ENCODE peak calls at places on chromosomes 16 and 17, in five cellular contexts. One of them, this sample, is unnamed.

GRCh38 chr17:4116516-4116915 is 26.3 kb downstream of the ZZEF1 start:
- DNase-seq in nucleus accumbens: no peak
- DNase-seq in stimulated activated CD8-positive, alpha-beta memory T cell treated with anti-CD3 and anti-CD28 coated beads, Interleukin-15, amount 100 ng/mL, for 1 hour: no peak
- DNase-seq in HCT116: no peak
- DNase-seq in epithelial cell of esophagus: no peak
- DNase-seq in this sample: no peak

GRCh38 chr17:57898487-57899311 is 48.9 kb upstream of the MRPS23 start:
- DNase-seq in epithelial cell of esophagus: no peak
- DNase-seq in stimulated activated CD8-positive, alpha-beta memory T cell treated with anti-CD3 and anti-CD28 coated beads, Interleukin-15, amount 100 ng/mL, for 1 hour: no peak
- DNase-seq in HCT116: no peak
- DNase-seq in nucleus accumbens: peak; percentile 48
- DNase-seq in this sample: peak; percentile 42

GRCh38 chr16:11575223-11575589 is 11.5 kb downstream of the LITAF start:
- DNase-seq in nucleus accumbens: no peak
- DNase-seq in stimulated activated CD8-positive, alpha-beta memory T cell treated with anti-CD3 and anti-CD28 coated beads, Interleukin-15, amount 100 ng/mL, for 1 hour: no peak
- DNase-seq in HCT116: no peak
- DNase-seq in epithelial cell of esophagus: no peak
- DNase-seq in this sample: no peak

GRCh38 chr17:78391843-78392242 is 13.4 kb downstream of the PGS1 start:
- DNase-seq in stimulated activated CD8-positive, alpha-beta memory T cell treated with anti-CD3 and anti-CD28 coated beads, Interleukin-15, amount 100 ng/mL, for 1 hour: no peak
- DNase-seq in HCT116: peak; percentile 13
- DNase-seq in nucleus accumbens: no peak
- DNase-seq in epithelial cell of esophagus: peak; percentile 89
- DNase-seq in this sample: no peak

GRCh38 chr17:58317421-58318064 is 11.1 kb downstream of the TSPOAP1 start:
- DNase-seq in nucleus accumbens: no peak
- DNase-seq in HCT116: peak; percentile 72
- DNase-seq in stimulated activated CD8-positive, alpha-beta memory T cell treated with anti-CD3 and anti-CD28 coated beads, Interleukin-15, amount 100 ng/mL, for 1 hour: no peak
- DNase-seq in epithelial cell of esophagus: peak; percentile 85
- DNase-seq in this sample: no peak

GRCh38 chr17:309361-309888 is 43.2 kb downstream of the RPH3AL start:
- DNase-seq in epithelial cell of esophagus: no peak
- DNase-seq in stimulated activated CD8-positive, alpha-beta memory T cell treated with anti-CD3 and anti-CD28 coated beads, Interleukin-15, amount 100 ng/mL, for 1 hour: no peak
- DNase-seq in HCT116: no peak
- DNase-seq in nucleus accumbens: no peak
- DNase-seq in this sample: no peak

GRCh38 chr17:77493901-77494663 is 353.3 kb downstream of the SEC14L1 start:
- DNase-seq in epithelial cell of esophagus: no peak
- DNase-seq in HCT116: no peak
- DNase-seq in nucleus accumbens: no peak
- DNase-seq in stimulated activated CD8-positive, alpha-beta memory T cell treated with anti-CD3 and anti-CD28 coated beads, Interleukin-15, amount 100 ng/mL, for 1 hour: no peak
- DNase-seq in this sample: no peak

GRCh38 chr16:89827383-89828198 is 684 bp upstream of the SPIRE2 start:
- DNase-seq in HCT116: peak; percentile 54
- DNase-seq in stimulated activated CD8-positive, alpha-beta memory T cell treated with anti-CD3 and anti-CD28 coated beads, Interleukin-15, amount 100 ng/mL, for 1 hour: no peak
- DNase-seq in epithelial cell of esophagus: peak; percentile 51
- DNase-seq in nucleus accumbens: peak; percentile 52
- DNase-seq in this sample: no peak

GRCh38 chr17:9206989-9207317 is 185.6 kb downstream of the NTN1 start:
- DNase-seq in epithelial cell of esophagus: no peak
- DNase-seq in nucleus accumbens: no peak
- DNase-seq in HCT116: no peak
- DNase-seq in stimulated activated CD8-positive, alpha-beta memory T cell treated with anti-CD3 and anti-CD28 coated beads, Interleukin-15, amount 100 ng/mL, for 1 hour: no peak
- DNase-seq in this sample: no peak

GRCh38 chr17:2212328-2212981 is 91.1 kb downstream of the SMG6 start:
- DNase-seq in stimulated activated CD8-positive, alpha-beta memory T cell treated with anti-CD3 and anti-CD28 coated beads, Interleukin-15, amount 100 ng/mL, for 1 hour: no peak
- DNase-seq in HCT116: no peak
- DNase-seq in nucleus accumbens: no peak
- DNase-seq in epithelial cell of esophagus: peak; percentile 86
- DNase-seq in this sample: no peak

GRCh38 chr16:56825821-56826220 is 39.2 kb upstream of the SLC12A3 start:
- DNase-seq in HCT116: no peak
- DNase-seq in nucleus accumbens: no peak
- DNase-seq in stimulated activated CD8-positive, alpha-beta memory T cell treated with anti-CD3 and anti-CD28 coated beads, Interleukin-15, amount 100 ng/mL, for 1 hour: no peak
- DNase-seq in epithelial cell of esophagus: no peak
- DNase-seq in this sample: no peak

GRCh38 chr16:62225675-62226074 is 189.4 kb upstream of the CDH8 start:
- DNase-seq in nucleus accumbens: peak; percentile 7
- DNase-seq in HCT116: no peak
- DNase-seq in epithelial cell of esophagus: peak; percentile 94
- DNase-seq in stimulated activated CD8-positive, alpha-beta memory T cell treated with anti-CD3 and anti-CD28 coated beads, Interleukin-15, amount 100 ng/mL, for 1 hour: no peak
- DNase-seq in this sample: no peak

GRCh38 chr16:1575578-1575977 is 36.3 kb downstream of the IFT140 start:
- DNase-seq in HCT116: no peak
- DNase-seq in nucleus accumbens: no peak
- DNase-seq in epithelial cell of esophagus: no peak
- DNase-seq in stimulated activated CD8-positive, alpha-beta memory T cell treated with anti-CD3 and anti-CD28 coated beads, Interleukin-15, amount 100 ng/mL, for 1 hour: no peak
- DNase-seq in this sample: no peak

GRCh38 chr16:58492735-58493134 is 7.2 kb upstream of the NDRG4 start:
- DNase-seq in epithelial cell of esophagus: no peak
- DNase-seq in HCT116: no peak
- DNase-seq in stimulated activated CD8-positive, alpha-beta memory T cell treated with anti-CD3 and anti-CD28 coated beads, Interleukin-15, amount 100 ng/mL, for 1 hour: no peak
- DNase-seq in nucleus accumbens: no peak
- DNase-seq in this sample: no peak

GRCh38 chr17:4969551-4970231 is 2.1 kb upstream of the SPAG7 start:
- DNase-seq in nucleus accumbens: no peak
- DNase-seq in epithelial cell of esophagus: no peak
- DNase-seq in stimulated activated CD8-positive, alpha-beta memory T cell treated with anti-CD3 and anti-CD28 coated beads, Interleukin-15, amount 100 ng/mL, for 1 hour: no peak
- DNase-seq in HCT116: no peak
- DNase-seq in this sample: no peak

GRCh38 chr16:27777527-27777926 is 227.6 kb downstream of the KATNIP start:
- DNase-seq in epithelial cell of esophagus: no peak
- DNase-seq in nucleus accumbens: no peak
- DNase-seq in stimulated activated CD8-positive, alpha-beta memory T cell treated with anti-CD3 and anti-CD28 coated beads, Interleukin-15, amount 100 ng/mL, for 1 hour: no peak
- DNase-seq in HCT116: no peak
- DNase-seq in this sample: no peak

GRCh38 chr17:80068301-80069160 is 32.1 kb downstream of the CCDC40 start:
- DNase-seq in epithelial cell of esophagus: no peak
- DNase-seq in HCT116: no peak
- DNase-seq in stimulated activated CD8-positive, alpha-beta memory T cell treated with anti-CD3 and anti-CD28 coated beads, Interleukin-15, amount 100 ng/mL, for 1 hour: no peak
- DNase-seq in nucleus accumbens: no peak
- DNase-seq in this sample: no peak